ENCODE peak calls at places on chromosomes 4 and X, in six cellular contexts. W, L, J, P, E and V are unnamed samples.

GRCh38 chr4:38531126-38531737 is 132.8 kb upstream of the KLF3 start:
- DNase-seq in W (no peak), E (peak; percentile 25), L (no peak), P (no peak), J (no peak), V (no peak)

GRCh38 chr4:175705407-175705806 is 106.7 kb downstream of the GPM6A start:
- DNase-seq in J (no peak), E (peak; percentile 11), W (no peak), L (no peak), P (no peak), V (peak; percentile 21)

GRCh38 chr4:3096207-3096606 is 21.7 kb downstream of the HTT start:
- DNase-seq in W (no peak), J (no peak), P (no peak), L (no peak), E (no peak), V (no peak)

GRCh38 chr4:11263208-11263607 is 165.5 kb downstream of the HS3ST1 start:
- DNase-seq in E (no peak), P (no peak), J (no peak), L (no peak), W (no peak), V (no peak)

GRCh38 chrX:30741545-30741944 is 88.3 kb downstream of the GK start:
- DNase-seq in P (no peak), W (no peak), L (no peak), E (no peak), J (no peak), V (no peak)

GRCh38 chr4:82230310-82230709 is 143.5 kb downstream of the HNRNPD start:
- DNase-seq in W (no peak), P (no peak), E (no peak), L (no peak), J (no peak), V (peak; percentile 79)

GRCh38 chr4:134544303-134544761 is 342.7 kb upstream of the PABPC4L start:
- DNase-seq in W (no peak), P (no peak), L (no peak), E (peak; percentile 9), J (no peak), V (peak; percentile 40)

GRCh38 chr4:623914-624626 is 1.3 kb upstream of the PDE6B start:
- DNase-seq in E (no peak), L (no peak), W (no peak), P (no peak), J (no peak), V (no peak)

GRCh38 chr4:128225148-128225547 is 62.5 kb downstream of the PGRMC2 start:
- DNase-seq in L (no peak), W (no peak), E (no peak), J (peak; percentile 18), P (no peak), V (no peak)

GRCh38 chr4:120809518-120809917 is 113.0 kb downstream of the PRDM5 start:
- DNase-seq in W (no peak), L (no peak), P (no peak), E (no peak), J (no peak), V (no peak)

GRCh38 chr4:152738812-152739211 is 40.7 kb downstream of the TIGD4 start:
- DNase-seq in E (no peak), W (no peak), J (no peak), L (no peak), P (no peak), V (peak; percentile 8)

GRCh38 chr4:6767725-6768538 is 14.6 kb upstream of the KIAA0232 start:
- DNase-seq in P (no peak), W (no peak), E (peak; percentile 31), J (peak; percentile 58), L (no peak), V (no peak)

GRCh38 chrX:116427976-116428375 is 8.4 kb upstream of the SLC6A14 start:
- DNase-seq in P (no peak), J (no peak), E (no peak), W (no peak), L (no peak), V (no peak)

GRCh38 chrX:23003121-23003520 is 3.4 kb downstream of the DDX53 start:
- DNase-seq in L (no peak), E (no peak), P (no peak), J (no peak), W (no peak), V (no peak)

GRCh38 chr4:141643557-141643956 is 7.2 kb downstream of the IL15 start:
- DNase-seq in W (no peak), P (no peak), J (no peak), E (no peak), L (no peak), V (peak; percentile 80)

GRCh38 chrX:103878466-103879151 is 46.6 kb upstream of the RAB9B start:
- DNase-seq in P (no peak), E (no peak), L (peak; percentile 24), W (no peak), J (peak; percentile 6), V (peak; percentile 71)

GRCh38 chr4:182206916-182207315 is 36.3 kb upstream of the TENM3 start:
- DNase-seq in P (no peak), J (no peak), L (no peak), W (no peak), E (no peak), V (no peak)

GRCh38 chrX:24341795-24342194 is 18.6 kb upstream of the SUPT20HL1 start:
- DNase-seq in L (no peak), E (no peak), P (no peak), W (no peak), J (no peak), V (no peak)

GRCh38 chr4:152014280-152014679 is 253.5 kb upstream of the GATB start:
- DNase-seq in W (peak; percentile 35), E (no peak), P (no peak), J (no peak), L (no peak), V (no peak)

GRCh38 chr4:8127051-8127798 is 31.4 kb downstream of the ABLIM2 start:
- DNase-seq in L (no peak), P (no peak), W (no peak), J (no peak), E (no peak), V (no peak)

GRCh38 chrX:65841263-65841662 is 173.8 kb downstream of the MSN start:
- DNase-seq in J (no peak), L (no peak), P (no peak), W (no peak), E (no peak), V (no peak)

GRCh38 chr4:37827030-37827705 is 682 bp downstream of the PGM2 start:
- DNase-seq in P (no peak), W (no peak), J (peak; percentile 47), E (no peak), L (no peak), V (peak; percentile 63)

GRCh38 chrX:51766546-51766945 is 23.3 kb downstream of the GSPT2 start:
- DNase-seq in J (no peak), W (no peak), P (no peak), E (no peak), L (no peak), V (no peak)

GRCh38 chrX:131955099-131955777 is 67.9 kb upstream of the STK26 start:
- DNase-seq in L (no peak), J (no peak), E (no peak), P (no peak), W (no peak), V (no peak)

GRCh38 chr4:51851937-51852290 is 9.0 kb downstream of the DCUN1D4 start:
- DNase-seq in P (no peak), E (no peak), L (no peak), W (no peak), J (no peak), V (no peak)

GRCh38 chrX:134868766-134869495 is 121.9 kb upstream of the SMIM10 start:
- DNase-seq in W (no peak), E (no peak), J (no peak), P (no peak), L (peak; percentile 53), V (peak; percentile 52)

GRCh38 chrX:107205770-107206696 is at the start of the genes DNAAF6 and NUP62CL:
- DNase-seq in P (peak; percentile 12), W (peak; percentile 59), L (peak; percentile 13), E (peak; percentile 87), J (peak; percentile 88), V (peak; percentile 75)

GRCh38 chrX:148588649-148589310 is 88.4 kb downstream of the AFF2 start:
- DNase-seq in W (no peak), L (no peak), P (no peak), E (no peak), J (no peak), V (peak; percentile 13)

GRCh38 chrX:153871451-153871850 is 14.5 kb downstream of the L1CAM start:
- DNase-seq in P (no peak), J (no peak), L (no peak), E (no peak), W (no peak), V (no peak)

GRCh38 chr4:55050418-55050950 is 74.9 kb downstream of the KDR start:
- DNase-seq in W (no peak), L (no peak), P (no peak), E (no peak), J (no peak), V (no peak)

GRCh38 chr4:53861856-53862610 is 202.4 kb downstream of the CHIC2 start:
- DNase-seq in P (no peak), J (no peak), L (no peak), E (peak; percentile 13), W (no peak), V (peak; percentile 84)

GRCh38 chr4:43782391-43782790 is 666.2 kb downstream of the KCTD8 start:
- DNase-seq in L (no peak), P (no peak), J (no peak), W (no peak), E (no peak), V (no peak)
- TF ChIP-seq CTCF in L (peak; percentile 13), P (no peak), J (no peak), W (no peak), E (no peak), V (no peak)

DNA sequence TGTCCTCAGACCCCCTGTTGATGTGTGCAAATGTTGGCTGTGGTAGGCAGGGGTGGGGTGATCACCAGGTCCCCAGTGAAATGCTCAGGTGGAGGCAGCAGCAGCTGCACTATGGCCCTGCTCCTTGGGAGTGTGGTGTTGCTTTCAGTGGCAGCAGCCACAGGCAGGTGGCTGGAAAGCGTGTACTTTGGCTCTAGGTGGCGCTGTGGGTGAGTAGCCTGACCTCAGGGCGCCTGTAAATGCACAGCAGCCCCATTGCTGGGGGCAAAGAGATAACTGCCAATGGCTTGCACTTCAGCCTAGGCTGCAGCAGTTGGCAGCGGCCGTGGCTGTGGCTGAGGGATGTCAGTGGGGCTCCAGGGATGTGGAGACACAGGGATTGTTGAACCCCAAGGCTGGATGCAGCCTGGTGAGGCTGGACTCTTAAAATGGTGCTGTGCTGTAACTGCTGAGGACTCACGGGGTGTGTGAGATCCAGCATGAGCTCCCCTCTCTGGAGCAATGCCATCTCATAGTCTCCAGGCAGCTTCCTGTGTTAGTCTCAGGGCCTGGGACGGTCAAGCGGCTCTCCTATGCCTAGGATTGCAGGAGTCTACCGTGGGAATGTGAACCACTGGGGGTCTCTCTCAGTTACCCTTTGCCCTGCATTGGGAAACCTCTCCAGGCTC is 421.7 kb upstream of the HTR2C start:
- DNase-seq in W (no peak), L (no peak), J (no peak), E (no peak), P (no peak), V (peak; percentile 1)
- TF ChIP-seq CTCF in W (no peak), L (peak; percentile 38), J (no peak), E (no peak), P (no peak), V (no peak)

GRCh38 chr4:16450031-16450430 is 223.8 kb upstream of the TAPT1 start:
- DNase-seq in L (no peak), P (no peak), W (no peak), E (no peak), J (no peak), V (no peak)
- TF ChIP-seq CTCF in L (no peak), P (no peak), W (no peak), E (no peak), J (no peak), V (no peak)

GRCh38 chrX:14963447-14964236 is 90.4 kb downstream of the MOSPD2 start:
- DNase-seq in W (no peak), P (no peak), E (no peak), L (no peak), J (no peak), V (no peak)

GRCh38 chrX:14964500-14964899 is 91.3 kb downstream of the MOSPD2 start:
- DNase-seq in P (no peak), E (no peak), J (no peak), W (no peak), L (no peak), V (no peak)
- TF ChIP-seq CTCF in P (no peak), E (no peak), J (no peak), W (no peak), L (no peak), V (no peak)